ENCODE peak calls at places on chromosomes 1 and 21, in ten cellular contexts. One of them, this sample, is unnamed.

GRCh38 chr1:100989306-100990077 is 36.1 kb downstream of the DPH5 start:
- DNase-seq in ovary: no peak
- DNase-seq in endothelial cell of umbilical vein: peak; percentile 91
- DNase-seq in neuronal stem cell: no peak
- DNase-seq in right cardiac atrium: no peak
- DNase-seq in astrocyte: peak; percentile 87
- DNase-seq in lower lobe of right lung: no peak
- DNase-seq in SJSA1: no peak
- DNase-seq in brain microvascular endothelial cell: peak; percentile 80
- DNase-seq in GM23248: peak; percentile 96
- DNase-seq in this sample: no peak

GRCh38 chr21:35528109-35529042 is 479.3 kb upstream of the RUNX1 start:
- DNase-seq in ovary: peak; percentile 20
- DNase-seq in endothelial cell of umbilical vein: no peak
- DNase-seq in neuronal stem cell: no peak
- DNase-seq in right cardiac atrium: peak; percentile 51
- DNase-seq in astrocyte: peak; percentile 22
- DNase-seq in lower lobe of right lung: peak; percentile 55
- DNase-seq in SJSA1: no peak
- DNase-seq in brain microvascular endothelial cell: peak; percentile 17
- DNase-seq in GM23248: no peak
- DNase-seq in this sample: no peak

GRCh38 chr1:8257621-8258020 is 60.3 kb upstream of the SLC45A1 start:
- DNase-seq in ovary: no peak
- DNase-seq in endothelial cell of umbilical vein: no peak
- DNase-seq in neuronal stem cell: no peak
- DNase-seq in right cardiac atrium: no peak
- DNase-seq in astrocyte: no peak
- DNase-seq in lower lobe of right lung: no peak
- DNase-seq in SJSA1: no peak
- DNase-seq in brain microvascular endothelial cell: no peak
- DNase-seq in GM23248: no peak
- DNase-seq in this sample: no peak

GRCh38 chr1:70169018-70169839 is 36.1 kb downstream of the LRRC40 start:
- DNase-seq in ovary: no peak
- DNase-seq in endothelial cell of umbilical vein: no peak
- DNase-seq in neuronal stem cell: no peak
- DNase-seq in right cardiac atrium: no peak
- DNase-seq in astrocyte: no peak
- DNase-seq in lower lobe of right lung: no peak
- DNase-seq in SJSA1: no peak
- DNase-seq in brain microvascular endothelial cell: no peak
- DNase-seq in GM23248: no peak
- DNase-seq in this sample: no peak

GRCh38 chr1:30452170-30452569 is 271.2 kb downstream of the MATN1 start:
- DNase-seq in ovary: no peak
- DNase-seq in endothelial cell of umbilical vein: no peak
- DNase-seq in neuronal stem cell: no peak
- DNase-seq in right cardiac atrium: no peak
- DNase-seq in astrocyte: no peak
- DNase-seq in lower lobe of right lung: no peak
- DNase-seq in SJSA1: no peak
- DNase-seq in brain microvascular endothelial cell: no peak
- DNase-seq in GM23248: no peak
- DNase-seq in this sample: no peak

GRCh38 chr1:38898653-38899230 is 17.4 kb upstream of the GJA9 start:
- DNase-seq in ovary: no peak
- DNase-seq in endothelial cell of umbilical vein: no peak
- DNase-seq in neuronal stem cell: no peak
- DNase-seq in right cardiac atrium: no peak
- DNase-seq in astrocyte: peak; percentile 16
- DNase-seq in lower lobe of right lung: no peak
- DNase-seq in SJSA1: no peak
- DNase-seq in brain microvascular endothelial cell: no peak
- DNase-seq in GM23248: peak; percentile 44
- DNase-seq in this sample: no peak

GRCh38 chr1:82540006-82540405 is 739.3 kb downstream of the ADGRL2 start:
- DNase-seq in ovary: no peak
- DNase-seq in endothelial cell of umbilical vein: no peak
- DNase-seq in neuronal stem cell: no peak
- DNase-seq in right cardiac atrium: no peak
- DNase-seq in astrocyte: no peak
- DNase-seq in lower lobe of right lung: no peak
- DNase-seq in SJSA1: no peak
- DNase-seq in brain microvascular endothelial cell: no peak
- DNase-seq in GM23248: no peak
- DNase-seq in this sample: no peak

GRCh38 chr1:73717971-73718370 is 480.0 kb downstream of the LRRIQ3 start:
- DNase-seq in ovary: no peak
- DNase-seq in endothelial cell of umbilical vein: no peak
- DNase-seq in neuronal stem cell: no peak
- DNase-seq in right cardiac atrium: no peak
- DNase-seq in astrocyte: no peak
- DNase-seq in lower lobe of right lung: no peak
- DNase-seq in SJSA1: no peak
- DNase-seq in brain microvascular endothelial cell: no peak
- DNase-seq in GM23248: no peak
- DNase-seq in this sample: no peak

GRCh38 chr1:155092641-155093040 is 14.0 kb downstream of the EFNA3 start:
- DNase-seq in ovary: no peak
- DNase-seq in endothelial cell of umbilical vein: no peak
- DNase-seq in neuronal stem cell: no peak
- DNase-seq in right cardiac atrium: no peak
- DNase-seq in astrocyte: no peak
- DNase-seq in lower lobe of right lung: no peak
- DNase-seq in SJSA1: no peak
- DNase-seq in brain microvascular endothelial cell: no peak
- DNase-seq in GM23248: no peak
- DNase-seq in this sample: no peak

GRCh38 chr1:155092131-155092530 is 13.5 kb downstream of the EFNA3 start:
- DNase-seq in ovary: no peak
- DNase-seq in endothelial cell of umbilical vein: no peak
- DNase-seq in neuronal stem cell: no peak
- DNase-seq in right cardiac atrium: no peak
- DNase-seq in astrocyte: no peak
- DNase-seq in lower lobe of right lung: no peak
- DNase-seq in SJSA1: no peak
- DNase-seq in brain microvascular endothelial cell: no peak
- DNase-seq in GM23248: no peak
- DNase-seq in this sample: no peak

GRCh38 chr1:155093938-155094621 is 15.4 kb downstream of the EFNA3 start:
- DNase-seq in ovary: peak; percentile 64
- DNase-seq in endothelial cell of umbilical vein: peak; percentile 74
- DNase-seq in neuronal stem cell: no peak
- DNase-seq in right cardiac atrium: peak; percentile 81
- DNase-seq in astrocyte: peak; percentile 38
- DNase-seq in lower lobe of right lung: no peak
- DNase-seq in SJSA1: no peak
- DNase-seq in brain microvascular endothelial cell: no peak
- DNase-seq in GM23248: peak; percentile 58
- DNase-seq in this sample: no peak

GRCh38 chr1:155091071-155092051 is 12.7 kb downstream of the EFNA3 start:
- DNase-seq in ovary: peak; percentile 70
- DNase-seq in endothelial cell of umbilical vein: peak; percentile 77
- DNase-seq in neuronal stem cell: peak; percentile 87
- DNase-seq in right cardiac atrium: peak; percentile 91
- DNase-seq in astrocyte: peak; percentile 16
- DNase-seq in lower lobe of right lung: peak; percentile 86
- DNase-seq in SJSA1: peak; percentile 81
- DNase-seq in brain microvascular endothelial cell: peak; percentile 48
- DNase-seq in GM23248: peak; percentile 73
- DNase-seq in this sample: peak; percentile 83

DNA sequence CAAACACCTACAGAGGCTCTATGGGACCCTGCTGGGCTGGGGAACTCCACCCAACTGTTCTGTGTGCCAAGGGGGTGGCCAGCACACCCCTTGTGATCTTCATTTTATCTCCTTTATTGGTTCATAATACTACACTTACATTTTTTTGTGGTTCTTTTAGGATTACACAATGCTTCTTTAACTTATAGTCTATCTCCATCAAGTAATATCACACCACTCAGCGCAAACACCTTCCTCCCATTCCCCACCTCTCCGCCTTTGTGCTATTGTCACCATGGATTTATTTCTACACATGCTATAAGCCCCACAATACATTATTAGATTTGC is 15.9 kb downstream of the EFNA3 start:
- DNase-seq in ovary: no peak
- DNase-seq in endothelial cell of umbilical vein: no peak
- DNase-seq in neuronal stem cell: no peak
- DNase-seq in right cardiac atrium: no peak
- DNase-seq in astrocyte: no peak
- DNase-seq in lower lobe of right lung: no peak
- DNase-seq in SJSA1: no peak
- DNase-seq in brain microvascular endothelial cell: no peak
- DNase-seq in GM23248: no peak
- DNase-seq in this sample: no peak
- H3K27ac ChIP-seq in ovary: no peak overlapping the region
- H3K27ac ChIP-seq in endothelial cell of umbilical vein: no peak overlapping the region
- H3K27ac ChIP-seq in neuronal stem cell: no peak overlapping the region
- H3K27ac ChIP-seq in right cardiac atrium: no peak overlapping the region
- H3K27ac ChIP-seq in astrocyte: no peak overlapping the region
- H3K27ac ChIP-seq in lower lobe of right lung: peak overlapping the region; percentile 63
- H3K27ac ChIP-seq in SJSA1: no peak overlapping the region
- H3K27ac ChIP-seq in brain microvascular endothelial cell: no peak overlapping the region
- H3K27ac ChIP-seq in GM23248: no peak overlapping the region
- H3K27ac ChIP-seq in this sample: no peak overlapping the region

GRCh38 chr1:203217668-203218067 is 11.8 kb downstream of the CHIT1 start:
- DNase-seq in ovary: no peak
- DNase-seq in endothelial cell of umbilical vein: no peak
- DNase-seq in neuronal stem cell: no peak
- DNase-seq in right cardiac atrium: no peak
- DNase-seq in astrocyte: no peak
- DNase-seq in lower lobe of right lung: no peak
- DNase-seq in SJSA1: peak; percentile 38
- DNase-seq in brain microvascular endothelial cell: no peak
- DNase-seq in GM23248: no peak
- DNase-seq in this sample: no peak

GRCh38 chr1:203216274-203217138 is 13.0 kb downstream of the CHIT1 start:
- DNase-seq in ovary: peak; percentile 33
- DNase-seq in endothelial cell of umbilical vein: peak; percentile 74
- DNase-seq in neuronal stem cell: peak; percentile 84
- DNase-seq in right cardiac atrium: peak; percentile 64
- DNase-seq in astrocyte: peak; percentile 20
- DNase-seq in lower lobe of right lung: no peak
- DNase-seq in SJSA1: peak; percentile 22
- DNase-seq in brain microvascular endothelial cell: peak; percentile 45
- DNase-seq in GM23248: peak; percentile 71
- DNase-seq in this sample: no peak

GRCh38 chr1:203219934-203220333 is 9.5 kb downstream of the CHIT1 start:
- DNase-seq in ovary: no peak
- DNase-seq in endothelial cell of umbilical vein: no peak
- DNase-seq in neuronal stem cell: peak; percentile 29
- DNase-seq in right cardiac atrium: no peak
- DNase-seq in astrocyte: no peak
- DNase-seq in lower lobe of right lung: no peak
- DNase-seq in SJSA1: peak; percentile 12
- DNase-seq in brain microvascular endothelial cell: no peak
- DNase-seq in GM23248: no peak
- DNase-seq in this sample: no peak

GRCh38 chr1:203217139-203217621 is 12.3 kb downstream of the CHIT1 start:
- DNase-seq in ovary: no peak
- DNase-seq in endothelial cell of umbilical vein: no peak
- DNase-seq in neuronal stem cell: no peak
- DNase-seq in right cardiac atrium: no peak
- DNase-seq in astrocyte: no peak
- DNase-seq in lower lobe of right lung: no peak
- DNase-seq in SJSA1: peak; percentile 23
- DNase-seq in brain microvascular endothelial cell: no peak
- DNase-seq in GM23248: no peak
- DNase-seq in this sample: no peak

GRCh38 chr1:203219171-203219570 is 10.3 kb downstream of the CHIT1 start:
- DNase-seq in ovary: no peak
- DNase-seq in endothelial cell of umbilical vein: no peak
- DNase-seq in neuronal stem cell: no peak
- DNase-seq in right cardiac atrium: no peak
- DNase-seq in astrocyte: no peak
- DNase-seq in lower lobe of right lung: no peak
- DNase-seq in SJSA1: peak; percentile 33
- DNase-seq in brain microvascular endothelial cell: no peak
- DNase-seq in GM23248: no peak
- DNase-seq in this sample: no peak
- H3K27ac ChIP-seq in ovary: no peak overlapping the region
- H3K27ac ChIP-seq in endothelial cell of umbilical vein: no peak overlapping the region
- H3K27ac ChIP-seq in neuronal stem cell: no peak overlapping the region
- H3K27ac ChIP-seq in right cardiac atrium: no peak overlapping the region
- H3K27ac ChIP-seq in astrocyte: no peak overlapping the region
- H3K27ac ChIP-seq in lower lobe of right lung: no peak overlapping the region
- H3K27ac ChIP-seq in SJSA1: no peak overlapping the region
- H3K27ac ChIP-seq in brain microvascular endothelial cell: no peak overlapping the region
- H3K27ac ChIP-seq in GM23248: no peak overlapping the region
- H3K27ac ChIP-seq in this sample: no peak overlapping the region

GRCh38 chr21:36716836-36717235 is 17.9 kb downstream of the SIM2 start:
- DNase-seq in ovary: no peak
- DNase-seq in endothelial cell of umbilical vein: no peak
- DNase-seq in neuronal stem cell: no peak
- DNase-seq in right cardiac atrium: no peak
- DNase-seq in astrocyte: no peak
- DNase-seq in lower lobe of right lung: no peak
- DNase-seq in SJSA1: no peak
- DNase-seq in brain microvascular endothelial cell: no peak
- DNase-seq in GM23248: no peak
- DNase-seq in this sample: no peak

GRCh38 chr21:36717901-36718465 is 19.1 kb downstream of the SIM2 start:
- DNase-seq in ovary: no peak
- DNase-seq in endothelial cell of umbilical vein: no peak
- DNase-seq in neuronal stem cell: no peak
- DNase-seq in right cardiac atrium: no peak
- DNase-seq in astrocyte: no peak
- DNase-seq in lower lobe of right lung: no peak
- DNase-seq in SJSA1: no peak
- DNase-seq in brain microvascular endothelial cell: no peak
- DNase-seq in GM23248: no peak
- DNase-seq in this sample: no peak

GRCh38 chr21:36716387-36716786 is 17.5 kb downstream of the SIM2 start:
- DNase-seq in ovary: no peak
- DNase-seq in endothelial cell of umbilical vein: no peak
- DNase-seq in neuronal stem cell: no peak
- DNase-seq in right cardiac atrium: no peak
- DNase-seq in astrocyte: no peak
- DNase-seq in lower lobe of right lung: no peak
- DNase-seq in SJSA1: no peak
- DNase-seq in brain microvascular endothelial cell: no peak
- DNase-seq in GM23248: no peak
- DNase-seq in this sample: no peak

GRCh38 chr21:36719614-36720013 is 20.7 kb downstream of the SIM2 start:
- DNase-seq in ovary: no peak
- DNase-seq in endothelial cell of umbilical vein: no peak
- DNase-seq in neuronal stem cell: no peak
- DNase-seq in right cardiac atrium: no peak
- DNase-seq in astrocyte: no peak
- DNase-seq in lower lobe of right lung: no peak
- DNase-seq in SJSA1: no peak
- DNase-seq in brain microvascular endothelial cell: no peak
- DNase-seq in GM23248: no peak
- DNase-seq in this sample: peak; percentile 50

GRCh38 chr21:36718951-36719501 is 20.1 kb downstream of the SIM2 start:
- DNase-seq in ovary: no peak
- DNase-seq in endothelial cell of umbilical vein: no peak
- DNase-seq in neuronal stem cell: no peak
- DNase-seq in right cardiac atrium: peak; percentile 47
- DNase-seq in astrocyte: no peak
- DNase-seq in lower lobe of right lung: no peak
- DNase-seq in SJSA1: no peak
- DNase-seq in brain microvascular endothelial cell: no peak
- DNase-seq in GM23248: peak; percentile 37
- DNase-seq in this sample: no peak
- H3K27ac ChIP-seq in ovary: no peak overlapping the region
- H3K27ac ChIP-seq in endothelial cell of umbilical vein: no peak overlapping the region
- H3K27ac ChIP-seq in neuronal stem cell: no peak overlapping the region
- H3K27ac ChIP-seq in right cardiac atrium: no peak overlapping the region
- H3K27ac ChIP-seq in astrocyte: no peak overlapping the region
- H3K27ac ChIP-seq in lower lobe of right lung: no peak overlapping the region
- H3K27ac ChIP-seq in SJSA1: no peak overlapping the region
- H3K27ac ChIP-seq in brain microvascular endothelial cell: no peak overlapping the region
- H3K27ac ChIP-seq in GM23248: no peak overlapping the region
- H3K27ac ChIP-seq in this sample: no peak overlapping the region

GRCh38 chr21:41171210-41171609 is 3.2 kb downstream of the BACE2 start:
- DNase-seq in ovary: no peak
- DNase-seq in endothelial cell of umbilical vein: peak; percentile 69
- DNase-seq in neuronal stem cell: no peak
- DNase-seq in right cardiac atrium: no peak
- DNase-seq in astrocyte: peak; percentile 58
- DNase-seq in lower lobe of right lung: peak; percentile 67
- DNase-seq in SJSA1: no peak
- DNase-seq in brain microvascular endothelial cell: no peak
- DNase-seq in GM23248: no peak
- DNase-seq in this sample: peak; percentile 76
- H3K27ac ChIP-seq in ovary: no peak overlapping the region
- H3K27ac ChIP-seq in endothelial cell of umbilical vein: peak overlapping the region; percentile 73
- H3K27ac ChIP-seq in neuronal stem cell: no peak overlapping the region
- H3K27ac ChIP-seq in right cardiac atrium: no peak overlapping the region
- H3K27ac ChIP-seq in astrocyte: peak overlapping the region; percentile 43
- H3K27ac ChIP-seq in lower lobe of right lung: peak overlapping the region; percentile 14
- H3K27ac ChIP-seq in SJSA1: no peak overlapping the region
- H3K27ac ChIP-seq in brain microvascular endothelial cell: no peak overlapping the region
- H3K27ac ChIP-seq in GM23248: no peak overlapping the region
- H3K27ac ChIP-seq in this sample: peak overlapping the region; percentile 96

This sample was measured in pancreas.